ENCODE peak calls at places on chromosomes 16 and 17, in seven cellular contexts. M is heart right ventricle; N is head of caudate nucleus; V is fibroblast of pulmonary artery; Y is stimulated activated CD4-positive, alpha-beta T cell treated with anti-CD3 and anti-CD28 coated beads, TNF-alpha, amount 100 ng/mL, for 24 hours; Z is activated CD8-positive, alpha-beta memory T cell treated with anti-CD3 and anti-CD28 coated beads for 24 hours; L is activated T-cell treated with anti-CD3 and anti-CD28 coated beads for 4 hours. G is an unnamed sample.

GRCh38 chr17:77869665-77870132 is 88.8 kb upstream of the TNRC6C start:
- DNase-seq in M (no peak), N (no peak), V (no peak), Y (no peak), Z (no peak), L (no peak), G (peak)

GRCh38 chr17:53749178-53749577 is 73.5 kb upstream of the KIF2B start:
- DNase-seq in M (no peak), N (peak), V (peak), Y (no peak), Z (no peak), L (no peak), G (no peak)

GRCh38 chr16:16006650-16007049 is 57.2 kb downstream of the ABCC1 start:
- DNase-seq in M (no peak), N (no peak), V (no peak), Y (no peak), Z (no peak), L (no peak), G (no peak)

GRCh38 chr17:21199856-21200255 is 14.1 kb downstream of the TMEM11 start:
- DNase-seq in M (no peak), N (no peak), V (no peak), Y (no peak), Z (no peak), L (no peak), G (no peak)

GRCh38 chr17:55567240-55568216 is 56.3 kb upstream of the SMIM36 start:
- DNase-seq in M (peak), N (no peak), V (no peak), Y (no peak), Z (no peak), L (no peak), G (no peak)

GRCh38 chr17:31629696-31630470 is 229.2 kb downstream of the COPRS start:
- DNase-seq in M (no peak), N (no peak), V (peak), Y (no peak), Z (no peak), L (no peak), G (no peak)

GRCh38 chr16:88630433-88630832 is 7.9 kb upstream of the IL17C start:
- DNase-seq in M (no peak), N (no peak), V (no peak), Y (no peak), Z (no peak), L (no peak), G (no peak)

GRCh38 chr17:3976675-3977171 is 12.5 kb upstream of the ATP2A3 start:
- DNase-seq in M (peak), N (peak), V (no peak), Y (no peak), Z (no peak), L (no peak), G (peak)

GRCh38 chr17:12743046-12743445 is 46.3 kb upstream of the ARHGAP44 start:
- DNase-seq in M (no peak), N (no peak), V (no peak), Y (no peak), Z (no peak), L (no peak), G (no peak)

GRCh38 chr17:74832421-74832820 is 27.3 kb downstream of the GRIN2C start:
- DNase-seq in M (no peak), N (no peak), V (no peak), Y (no peak), Z (no peak), L (no peak), G (no peak)

GRCh38 chr17:19630035-19630434 is 18.5 kb upstream of the ALDH3A2 start:
- DNase-seq in M (no peak), N (no peak), V (no peak), Y (no peak), Z (no peak), L (no peak), G (no peak)

GRCh38 chr17:70713694-70714093 is 544.4 kb downstream of the KCNJ2 start:
- DNase-seq in M (no peak), N (no peak), V (no peak), Y (no peak), Z (no peak), L (no peak), G (no peak)

GRCh38 chr17:58576679-58577367 is 62.4 kb upstream of the MTMR4 start:
- DNase-seq in M (no peak), N (no peak), V (peak), Y (no peak), Z (no peak), L (no peak), G (no peak)

GRCh38 chr17:56217921-56218320 is 64.6 kb downstream of the ANKFN1 start:
- DNase-seq in M (no peak), N (no peak), V (no peak), Y (no peak), Z (no peak), L (no peak), G (no peak)

GRCh38 chr17:38727661-38728220 is 2.4 kb upstream of the CISD3 start:
- DNase-seq in M (no peak), N (no peak), V (no peak), Y (peak), Z (peak), L (peak), G (no peak)

GRCh38 chr17:17684901-17685774 is 3.9 kb downstream of the RAI1 start:
- DNase-seq in M (peak), N (no peak), V (peak), Y (no peak), Z (no peak), L (no peak), G (no peak)

GRCh38 chr16:67460961-67461360 is 20.0 kb downstream of the ATP6V0D1 start:
- DNase-seq in M (no peak), N (no peak), V (no peak), Y (no peak), Z (no peak), L (no peak), G (no peak)

GRCh38 chr17:76240461-76241204 is at the start of gene RNF157:
- DNase-seq in M (peak), N (peak), V (peak), Y (no peak), Z (peak), L (peak), G (peak)

GRCh38 chr16:30457256-30457655 is 11.6 kb upstream of the SEPHS2 start:
- DNase-seq in M (peak), N (no peak), V (no peak), Y (no peak), Z (no peak), L (no peak), G (no peak)

GRCh38 chr16:19582050-19582784 is 26.7 kb downstream of the VPS35L start:
- DNase-seq in M (no peak), N (no peak), V (no peak), Y (no peak), Z (no peak), L (no peak), G (no peak)

GRCh38 chr17:14575349-14575966 is 274.6 kb downstream of the HS3ST3B1 start:
- DNase-seq in M (no peak), N (no peak), V (no peak), Y (no peak), Z (no peak), L (no peak), G (no peak)

GRCh38 chr16:47018223-47018891 is 44.9 kb upstream of the DNAJA2 start:
- DNase-seq in M (no peak), N (no peak), V (peak), Y (peak), Z (no peak), L (no peak), G (peak)

GRCh38 chr16:51641191-51641765 is 490.2 kb upstream of the SALL1 start:
- DNase-seq in M (no peak), N (no peak), V (no peak), Y (no peak), Z (no peak), L (no peak), G (no peak)

GRCh38 chr17:62093188-62094155 is 28.4 kb upstream of the MED13 start:
- DNase-seq in M (no peak), N (no peak), V (peak), Y (no peak), Z (no peak), L (no peak), G (no peak)

GRCh38 chr16:84423416-84423837 is 55.1 kb downstream of the ATP2C2 start:
- DNase-seq in M (no peak), N (no peak), V (peak), Y (no peak), Z (no peak), L (no peak), G (no peak)

GRCh38 chr17:64081802-64082799 is 47.8 kb downstream of the ERN1 start:
- DNase-seq in M (no peak), N (no peak), V (peak), Y (no peak), Z (no peak), L (no peak), G (peak)

GRCh38 chr17:2542456-2542855 is 30.8 kb upstream of the METTL16 start:
- DNase-seq in M (no peak), N (no peak), V (no peak), Y (no peak), Z (no peak), L (no peak), G (no peak)

GRCh38 chr16:17273142-17273561 is 197.6 kb downstream of the XYLT1 start:
- DNase-seq in M (no peak), N (no peak), V (peak), Y (peak), Z (peak), L (peak), G (no peak)

GRCh38 chr16:57530104-57530522 is 6.3 kb downstream of the CCDC102A start:
- DNase-seq in M (no peak), N (no peak), V (peak), Y (peak), Z (peak), L (peak), G (peak)

GRCh38 chr16:87129771-87130170 is 187.4 kb downstream of the C16orf95 start:
- DNase-seq in M (no peak), N (no peak), V (peak), Y (no peak), Z (no peak), L (no peak), G (no peak)

GRCh38 chr16:75263963-75264445 is 12.6 kb upstream of the BCAR1 start:
- DNase-seq in M (peak), N (no peak), V (no peak), Y (no peak), Z (no peak), L (no peak), G (peak)

GRCh38 chr17:77528516-77529327 is 388.0 kb downstream of the SEC14L1 start:
- DNase-seq in M (no peak), N (peak), V (no peak), Y (no peak), Z (peak), L (no peak), G (no peak)

GRCh38 chr17:8029121-8029520 is 9.7 kb upstream of the ALOX15B start:
- DNase-seq in M (no peak), N (no peak), V (no peak), Y (no peak), Z (no peak), L (no peak), G (no peak)

GRCh38 chr16:5065368-5065767 is 388 bp downstream of the C16orf89 start:
- DNase-seq in M (no peak), N (no peak), V (no peak), Y (no peak), Z (no peak), L (no peak), G (no peak)

GRCh38 chr16:84117482-84117843 is 721 bp upstream of the MBTPS1 start:
- DNase-seq in M (no peak), N (peak), V (peak), Y (peak), Z (no peak), L (peak), G (no peak)

GRCh38 chr16:81198635-81199034 is 39.9 kb upstream of the BCO1 start:
- DNase-seq in M (no peak), N (peak), V (peak), Y (no peak), Z (no peak), L (no peak), G (no peak)

G was measured in transverse colon.